ENCODE peak calls at places on chromosome X, in eight cellular contexts. C is psoas muscle; V is CD8-positive, alpha-beta T cell; O is fibroblast of the aortic adventitia; M is AG04450; P is HepG2; Q is heart right ventricle; F is bronchial epithelial cell. U is an unnamed sample.

GRCh38 chrX:22616867-22617266 is 344.2 kb downstream of the CBLL2 start:
- DNase-seq in V (no peak), Q (no peak), F (no peak), P (no peak), O (no peak), C (no peak), M (no peak), U (no peak)

GRCh38 chrX:15952212-15952611 is 97.6 kb upstream of the AP1S2 start:
- DNase-seq in O (no peak), F (no peak), V (no peak), P (no peak), C (no peak), Q (no peak), M (no peak), U (no peak)

GRCh38 chrX:68942141-68942540 is 113.3 kb downstream of the EFNB1 start:
- DNase-seq in Q (no peak), O (no peak), F (no peak), P (no peak), M (no peak), V (no peak), C (no peak), U (no peak)

GRCh38 chrX:140050906-140051305 is 85.6 kb upstream of the CXorf66 start:
- DNase-seq in V (no peak), F (no peak), Q (no peak), M (no peak), C (no peak), P (no peak), O (peak; percentile 28), U (no peak)

GRCh38 chrX:9654928-9655327 is 110.7 kb downstream of the GPR143 start:
- DNase-seq in C (no peak), F (no peak), Q (no peak), V (no peak), P (no peak), O (no peak), M (no peak), U (no peak)

GRCh38 chrX:17629011-17629410 is 108.3 kb upstream of the SCML1 start:
- DNase-seq in C (no peak), F (no peak), Q (no peak), M (no peak), V (no peak), P (no peak), O (no peak), U (no peak)

GRCh38 chrX:153924149-153924861 is 1.8 kb downstream of the ARHGAP4 start:
- DNase-seq in P (peak; percentile 58), V (peak; percentile 78), M (no peak), O (peak; percentile 35), F (no peak), C (no peak), Q (no peak), U (no peak)

GRCh38 chrX:70434914-70435586 is 9.6 kb upstream of the DLG3 start:
- DNase-seq in O (peak; percentile 43), C (peak; percentile 48), V (peak; percentile 55), M (no peak), P (no peak), Q (peak; percentile 31), F (no peak), U (no peak)

GRCh38 chrX:152601848-152602616 is 35.7 kb upstream of the GABRQ start:
- DNase-seq in F (peak; percentile 10), M (no peak), V (no peak), C (no peak), P (peak; percentile 1), O (no peak), Q (no peak), U (no peak)

GRCh38 chrX:74179936-74180454 is 124.0 kb upstream of the ZCCHC13 start:
- DNase-seq in F (no peak), P (no peak), M (no peak), Q (no peak), O (no peak), V (no peak), C (no peak), U (no peak)

GRCh38 chrX:27728291-27728690 is 79.5 kb upstream of the MAGEB10 start:
- DNase-seq in F (peak; percentile 52), O (peak; percentile 65), P (no peak), V (no peak), Q (no peak), M (no peak), C (no peak), U (no peak)

GRCh38 chrX:47221756-47222155 is 3.3 kb downstream of the CDK16 start:
- DNase-seq in V (no peak), O (no peak), C (no peak), P (no peak), Q (no peak), F (no peak), M (no peak), U (no peak)

GRCh38 chrX:41739871-41740270 is 15.9 kb downstream of the GPR82 start:
- DNase-seq in Q (no peak), F (no peak), C (no peak), V (no peak), P (no peak), M (no peak), O (no peak), U (no peak)

GRCh38 chrX:10833299-10834169 is 213.1 kb upstream of the MID1 start:
- DNase-seq in V (no peak), O (peak; percentile 55), M (no peak), F (peak; percentile 73), C (no peak), P (peak; percentile 10), Q (peak; percentile 7), U (no peak)

GRCh38 chrX:34365482-34365881 is 233.4 kb upstream of the FAM47A start:
- DNase-seq in P (no peak), O (peak; percentile 53), M (no peak), V (no peak), C (no peak), F (peak; percentile 32), Q (no peak), U (no peak)

GRCh38 chrX:121036951-121037350 is 10.5 kb upstream of the GLUD2 start:
- DNase-seq in Q (no peak), V (no peak), P (no peak), F (peak; percentile 71), O (no peak), M (no peak), C (no peak), U (no peak)

GRCh38 chrX:8971116-8971515 is 62.8 kb downstream of the FAM9B start:
- DNase-seq in P (peak; percentile 39), Q (no peak), F (peak; percentile 53), M (peak; percentile 26), O (peak; percentile 68), C (no peak), V (no peak), U (peak; percentile 12)

GRCh38 chrX:136086521-136086920 is 60.8 kb upstream of the FHL1 start:
- DNase-seq in C (no peak), F (no peak), V (no peak), M (no peak), P (no peak), Q (no peak), O (no peak), U (no peak)

GRCh38 chrX:107659286-107659685 is 31.0 kb downstream of the PRPS1 start:
- DNase-seq in Q (no peak), C (no peak), O (no peak), F (no peak), P (no peak), M (no peak), V (no peak), U (no peak)

GRCh38 chrX:79559290-79559689 is 192.2 kb upstream of the ITM2A start:
- DNase-seq in F (no peak), O (no peak), P (no peak), C (no peak), Q (no peak), M (no peak), V (no peak), U (no peak)

GRCh38 chrX:72609313-72609712 is 36.7 kb upstream of the HDAC8 start:
- DNase-seq in Q (no peak), O (peak; percentile 14), F (peak; percentile 28), P (peak; percentile 0), M (no peak), C (no peak), V (no peak), U (no peak)
- TF ChIP-seq CTCF in Q (no peak), O (no peak), F (peak; percentile 14), P (no peak), M (peak; percentile 32), C (peak; percentile 16), V (no peak), U (peak; percentile 36)

GRCh38 chrX:111098874-111099273 is 2.9 kb downstream of the PAK3 start:
- DNase-seq in O (no peak), F (no peak), V (peak; percentile 54), P (peak; percentile 1), M (no peak), C (no peak), Q (peak; percentile 23), U (no peak)
- H3K4me3 ChIP-seq in O (no peak overlapping the region), F (no peak overlapping the region), V (no peak overlapping the region), P (no peak overlapping the region), M (no peak overlapping the region), C (no peak overlapping the region), Q (no peak overlapping the region), U (no peak overlapping the region)

DNA sequence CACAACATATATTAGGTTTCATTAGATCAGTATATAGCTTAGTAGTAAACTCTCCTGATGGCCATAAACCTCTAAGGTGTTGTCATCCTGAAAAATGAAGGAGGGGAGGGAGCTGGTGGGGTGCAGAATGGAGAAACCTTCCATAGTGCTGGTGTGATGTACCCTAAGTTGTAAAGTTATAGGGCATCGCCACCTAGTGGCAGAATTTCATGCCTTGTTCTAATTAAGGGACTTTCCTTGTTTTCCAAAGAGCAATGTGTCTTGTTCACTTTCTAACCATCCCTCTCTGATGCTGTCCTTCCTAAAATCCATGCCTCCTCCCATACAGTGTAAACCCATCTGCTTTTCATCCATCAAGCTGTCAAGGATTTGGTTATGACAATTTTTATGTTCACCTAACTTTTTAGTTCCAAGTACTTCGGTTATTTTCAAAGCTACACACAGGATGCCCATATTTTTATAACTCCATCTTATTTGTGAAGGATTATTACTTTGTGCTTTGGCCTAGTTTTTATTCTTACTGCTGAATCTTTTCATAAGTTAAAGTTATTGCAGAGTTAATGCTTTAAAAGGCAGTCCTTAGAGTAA is 4.5 kb downstream of the NBDY start:
- DNase-seq in O (peak; percentile 60), V (peak; percentile 48), Q (no peak), M (peak; percentile 3), F (peak; percentile 55), C (no peak), P (peak; percentile 17), U (no peak)
- TF ChIP-seq CTCF in O (peak; percentile 68), V (peak; percentile 57), Q (peak; percentile 81), M (peak; percentile 62), F (peak; percentile 48), C (peak; percentile 68), P (peak; percentile 71), U (peak; percentile 61)

GRCh38 chrX:119237526-119238035 is 1.5 kb downstream of the PGRMC1 start:
- DNase-seq in F (no peak), V (no peak), M (no peak), O (no peak), P (no peak), Q (no peak), C (no peak), U (no peak)

GRCh38 chrX:119235872-119236598 is at the start of gene PGRMC1:
- DNase-seq in Q (peak; percentile 84), F (peak; percentile 55), M (peak; percentile 41), P (peak; percentile 55), O (peak; percentile 69), C (peak; percentile 76), V (peak; percentile 85), U (no peak)

GRCh38 chrX:119236599-119237525 is 777 bp downstream of the PGRMC1 start:
- DNase-seq in V (peak; percentile 20), Q (peak; percentile 25), O (peak; percentile 68), P (no peak), C (peak; percentile 24), F (peak; percentile 66), M (peak; percentile 27), U (no peak)

GRCh38 chrX:119240356-119240755 is 4.3 kb downstream of the PGRMC1 start:
- DNase-seq in C (no peak), P (no peak), F (no peak), V (no peak), Q (no peak), M (no peak), O (peak; percentile 88), U (no peak)

GRCh38 chrX:119238557-119238956 is 2.5 kb downstream of the PGRMC1 start:
- DNase-seq in Q (no peak), P (no peak), M (no peak), F (peak; percentile 10), C (no peak), V (no peak), O (peak; percentile 12), U (no peak)
- H3K4me3 ChIP-seq in Q (no peak overlapping the region), P (no peak overlapping the region), M (peak overlapping the region; percentile 74), F (no peak overlapping the region), C (no peak overlapping the region), V (no peak overlapping the region), O (peak overlapping the region; percentile 77), U (peak overlapping the region; percentile 5)